ENCODE peak calls at places on chromosomes 11 and 22, in five cellular contexts. One of them, this sample, is unnamed.

GRCh38 chr11:65444314-65445051 is 21.9 kb downstream of the NEAT1 start:
- DNase-seq in upper lobe of right lung: no peak
- DNase-seq in left ventricle myocardium inferior: no peak
- DNase-seq in Calu3: no peak
- DNase-seq in neural crest cell: no peak
- DNase-seq in this sample: no peak

GRCh38 chr22:46734830-46735453 is 3.1 kb downstream of the CERK start:
- DNase-seq in neural crest cell: no peak
- DNase-seq in Calu3: no peak
- DNase-seq in upper lobe of right lung: peak; percentile 83
- DNase-seq in left ventricle myocardium inferior: no peak
- DNase-seq in this sample: peak; percentile 85

GRCh38 chr11:21554284-21554683 is 638.6 kb upstream of the ANO5 start:
- DNase-seq in upper lobe of right lung: no peak
- DNase-seq in neural crest cell: no peak
- DNase-seq in left ventricle myocardium inferior: no peak
- DNase-seq in Calu3: no peak
- DNase-seq in this sample: no peak

GRCh38 chr11:28743101-28743550 is 634.9 kb downstream of the METTL15 start:
- DNase-seq in left ventricle myocardium inferior: no peak
- DNase-seq in Calu3: no peak
- DNase-seq in neural crest cell: no peak
- DNase-seq in upper lobe of right lung: no peak
- DNase-seq in this sample: no peak

GRCh38 chr11:120354068-120354467 is 17.9 kb downstream of the ARHGEF12 start:
- DNase-seq in neural crest cell: no peak
- DNase-seq in upper lobe of right lung: no peak
- DNase-seq in left ventricle myocardium inferior: no peak
- DNase-seq in Calu3: no peak
- DNase-seq in this sample: no peak

GRCh38 chr11:10780040-10780439 is 28.7 kb downstream of the EIF4G2 start:
- DNase-seq in upper lobe of right lung: no peak
- DNase-seq in Calu3: no peak
- DNase-seq in neural crest cell: no peak
- DNase-seq in left ventricle myocardium inferior: no peak
- DNase-seq in this sample: no peak

GRCh38 chr11:113106507-113106906 is 145.3 kb downstream of the NCAM1 start:
- DNase-seq in upper lobe of right lung: no peak
- DNase-seq in neural crest cell: no peak
- DNase-seq in left ventricle myocardium inferior: no peak
- DNase-seq in Calu3: no peak
- DNase-seq in this sample: no peak

GRCh38 chr22:48424201-48424627 is 1403.5 kb downstream of the BRD1 start:
- DNase-seq in neural crest cell: no peak
- DNase-seq in Calu3: no peak
- DNase-seq in upper lobe of right lung: peak; percentile 61
- DNase-seq in left ventricle myocardium inferior: no peak
- DNase-seq in this sample: no peak

GRCh38 chr11:122365545-122366380 is 249.7 kb upstream of the BLID start:
- DNase-seq in left ventricle myocardium inferior: no peak
- DNase-seq in upper lobe of right lung: no peak
- DNase-seq in Calu3: no peak
- DNase-seq in neural crest cell: no peak
- DNase-seq in this sample: no peak

GRCh38 chr11:46248270-46249102 is 29.0 kb upstream of the CREB3L1 start:
- DNase-seq in left ventricle myocardium inferior: no peak
- DNase-seq in upper lobe of right lung: no peak
- DNase-seq in neural crest cell: no peak
- DNase-seq in Calu3: no peak
- DNase-seq in this sample: no peak

GRCh38 chr11:11600288-11600687 is 21.5 kb downstream of the GALNT18 start:
- DNase-seq in neural crest cell: no peak
- DNase-seq in upper lobe of right lung: no peak
- DNase-seq in Calu3: no peak
- DNase-seq in left ventricle myocardium inferior: no peak
- DNase-seq in this sample: no peak

DNA sequence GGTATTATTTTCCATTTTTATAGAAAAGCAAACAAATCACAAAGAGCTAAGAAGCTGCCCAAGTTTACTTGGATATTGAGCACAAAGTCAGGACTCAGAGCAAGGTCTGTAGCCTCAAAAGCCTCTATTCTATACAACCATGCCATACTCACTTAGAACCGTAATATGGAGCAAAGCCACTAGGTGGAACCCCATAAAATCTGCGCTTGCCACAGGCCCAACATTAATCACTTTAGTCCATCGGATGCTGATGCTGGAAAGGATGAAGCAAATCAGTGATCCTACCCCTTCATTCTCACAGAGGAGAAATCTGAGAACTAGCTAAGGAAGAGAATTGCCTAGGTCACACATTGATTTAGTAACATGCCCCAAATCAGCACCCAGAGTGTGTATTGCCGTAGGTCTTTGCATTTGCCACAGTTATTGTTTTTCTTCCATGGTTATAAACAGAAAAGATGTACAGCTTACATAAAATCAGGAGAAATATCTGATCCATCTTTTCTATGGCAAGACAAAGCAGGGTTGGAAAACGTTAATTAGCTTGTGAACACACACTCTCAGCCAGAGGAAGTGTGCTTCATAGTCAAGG is 56.7 kb upstream of the RAB38 start:
- DNase-seq in neural crest cell: no peak
- DNase-seq in upper lobe of right lung: no peak
- DNase-seq in Calu3: peak; percentile 8
- DNase-seq in left ventricle myocardium inferior: no peak
- DNase-seq in this sample: no peak
- TF ChIP-seq CTCF in neural crest cell: peak; percentile 68
- TF ChIP-seq CTCF in upper lobe of right lung: peak; percentile 63
- TF ChIP-seq CTCF in Calu3: no peak
- TF ChIP-seq CTCF in left ventricle myocardium inferior: peak; percentile 66
- TF ChIP-seq CTCF in this sample: peak; percentile 38

GRCh38 chr11:62132188-62132587 is 8.4 kb downstream of the INCENP start:
- DNase-seq in Calu3: no peak
- DNase-seq in upper lobe of right lung: no peak
- DNase-seq in left ventricle myocardium inferior: no peak
- DNase-seq in neural crest cell: no peak
- DNase-seq in this sample: no peak
- TF ChIP-seq CTCF in Calu3: no peak
- TF ChIP-seq CTCF in upper lobe of right lung: no peak
- TF ChIP-seq CTCF in left ventricle myocardium inferior: no peak
- TF ChIP-seq CTCF in neural crest cell: no peak
- TF ChIP-seq CTCF in this sample: no peak

GRCh38 chr11:44258839-44259420 is 51.0 kb downstream of the ALX4 start:
- DNase-seq in neural crest cell: no peak
- DNase-seq in Calu3: no peak
- DNase-seq in left ventricle myocardium inferior: no peak
- DNase-seq in upper lobe of right lung: no peak
- DNase-seq in this sample: no peak
- TF ChIP-seq CTCF in neural crest cell: no peak
- TF ChIP-seq CTCF in Calu3: no peak
- TF ChIP-seq CTCF in left ventricle myocardium inferior: no peak
- TF ChIP-seq CTCF in upper lobe of right lung: no peak
- TF ChIP-seq CTCF in this sample: no peak

DNA sequence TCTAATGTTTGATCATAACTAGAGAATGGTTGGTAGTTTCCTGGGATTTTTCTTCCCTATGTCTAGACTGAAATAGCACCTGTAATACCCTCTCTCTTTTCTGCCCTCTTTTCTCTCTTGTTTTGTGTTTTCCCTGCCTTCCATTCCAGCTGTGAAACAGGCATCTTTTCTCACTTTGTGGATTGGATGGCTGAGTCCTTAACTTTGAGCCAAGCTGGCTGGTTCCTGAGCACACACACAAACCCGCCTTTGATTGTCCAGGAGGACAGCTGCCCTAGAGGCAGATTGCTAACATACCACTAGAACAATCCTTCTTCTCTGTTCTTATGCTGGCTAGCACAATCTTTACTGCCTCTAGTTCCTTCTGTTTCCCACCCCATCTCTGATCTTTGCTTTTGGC is 17.7 kb downstream of the CTNND1 start:
- DNase-seq in upper lobe of right lung: no peak
- DNase-seq in neural crest cell: no peak
- DNase-seq in Calu3: peak; percentile 51
- DNase-seq in left ventricle myocardium inferior: no peak
- DNase-seq in this sample: no peak
- TF ChIP-seq CTCF in upper lobe of right lung: no peak
- TF ChIP-seq CTCF in neural crest cell: peak; percentile 12
- TF ChIP-seq CTCF in Calu3: no peak
- TF ChIP-seq CTCF in left ventricle myocardium inferior: peak; percentile 31
- TF ChIP-seq CTCF in this sample: no peak

GRCh38 chr11:90646266-90646665 is 423.4 kb upstream of the CHORDC1 start:
- DNase-seq in neural crest cell: no peak
- DNase-seq in Calu3: no peak
- DNase-seq in left ventricle myocardium inferior: no peak
- DNase-seq in upper lobe of right lung: no peak
- DNase-seq in this sample: no peak

GRCh38 chr11:90650124-90650523 is 427.3 kb upstream of the CHORDC1 start:
- DNase-seq in neural crest cell: no peak
- DNase-seq in Calu3: no peak
- DNase-seq in upper lobe of right lung: no peak
- DNase-seq in left ventricle myocardium inferior: no peak
- DNase-seq in this sample: no peak

GRCh38 chr11:90646706-90647105 is 423.9 kb upstream of the CHORDC1 start:
- DNase-seq in Calu3: no peak
- DNase-seq in left ventricle myocardium inferior: no peak
- DNase-seq in upper lobe of right lung: no peak
- DNase-seq in neural crest cell: no peak
- DNase-seq in this sample: no peak
- TF ChIP-seq CTCF in Calu3: no peak
- TF ChIP-seq CTCF in left ventricle myocardium inferior: no peak
- TF ChIP-seq CTCF in upper lobe of right lung: no peak
- TF ChIP-seq CTCF in neural crest cell: no peak
- TF ChIP-seq CTCF in this sample: no peak

DNA sequence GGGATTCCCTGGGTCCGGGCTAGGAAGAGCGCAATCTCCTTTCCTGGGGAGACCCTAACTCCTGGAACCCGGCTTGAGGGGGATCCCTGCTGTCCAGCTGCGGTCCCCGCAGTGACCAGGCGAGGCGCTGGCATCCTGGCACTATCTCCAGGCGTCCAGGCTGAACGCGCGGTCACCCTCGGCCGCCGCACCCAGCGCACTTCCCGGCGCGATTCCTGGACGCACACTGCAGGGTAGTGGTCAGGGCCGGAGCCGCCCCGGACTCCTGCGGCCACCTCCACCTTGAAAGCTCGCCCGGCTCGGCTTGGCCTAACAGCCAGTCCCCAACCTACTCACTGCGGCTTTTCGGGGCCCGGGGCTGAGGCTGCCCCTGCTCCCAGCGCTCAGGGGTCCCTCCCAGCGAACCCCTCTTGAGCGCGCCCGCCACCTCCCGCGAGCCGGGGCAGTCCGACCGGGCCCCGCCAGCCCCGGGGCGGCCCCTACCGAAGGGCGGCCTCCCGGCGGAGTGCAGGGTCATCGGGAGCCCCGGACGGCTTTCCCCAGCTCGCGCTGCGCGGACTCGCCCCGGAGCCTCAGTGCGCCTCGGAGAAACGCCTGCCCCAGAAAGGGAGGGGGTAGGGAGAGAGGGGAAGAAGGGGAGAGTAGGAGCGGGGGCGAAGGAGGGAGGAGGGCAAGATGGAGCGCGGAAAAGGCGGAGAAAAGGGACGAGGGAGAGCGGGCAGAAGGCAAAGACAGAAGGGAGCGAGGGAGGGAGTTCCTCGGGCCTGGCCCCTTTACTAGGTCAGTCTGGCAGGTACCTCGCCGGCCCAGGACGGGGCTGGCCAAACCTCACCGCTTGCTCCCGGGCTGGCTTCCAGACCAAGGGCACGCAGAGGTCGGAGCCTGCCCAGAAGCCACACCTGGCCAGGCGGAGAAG is 1.0 kb downstream of the POU2AF3 start:
- DNase-seq in neural crest cell: peak; percentile 71
- DNase-seq in left ventricle myocardium inferior: peak; percentile 59
- DNase-seq in Calu3: peak; percentile 76
- DNase-seq in upper lobe of right lung: peak; percentile 88
- DNase-seq in this sample: no peak
- TF ChIP-seq CTCF in neural crest cell: peak; percentile 62
- TF ChIP-seq CTCF in left ventricle myocardium inferior: peak; percentile 68
- TF ChIP-seq CTCF in Calu3: peak; percentile 54
- TF ChIP-seq CTCF in upper lobe of right lung: peak; percentile 61
- TF ChIP-seq CTCF in this sample: no peak

GRCh38 chr11:44351898-44352498 is 42.1 kb upstream of the ALX4 start:
- DNase-seq in Calu3: no peak
- DNase-seq in left ventricle myocardium inferior: no peak
- DNase-seq in neural crest cell: no peak
- DNase-seq in upper lobe of right lung: peak; percentile 25
- DNase-seq in this sample: no peak
- TF ChIP-seq CTCF in Calu3: no peak
- TF ChIP-seq CTCF in left ventricle myocardium inferior: peak; percentile 35
- TF ChIP-seq CTCF in neural crest cell: peak; percentile 24
- TF ChIP-seq CTCF in upper lobe of right lung: peak; percentile 5
- TF ChIP-seq CTCF in this sample: no peak

GRCh38 chr22:29328055-29328454 is 12.6 kb upstream of the RASL10A start:
- DNase-seq in neural crest cell: no peak
- DNase-seq in left ventricle myocardium inferior: no peak
- DNase-seq in Calu3: no peak
- DNase-seq in upper lobe of right lung: no peak
- DNase-seq in this sample: no peak
- TF ChIP-seq CTCF in neural crest cell: no peak
- TF ChIP-seq CTCF in left ventricle myocardium inferior: no peak
- TF ChIP-seq CTCF in Calu3: no peak
- TF ChIP-seq CTCF in upper lobe of right lung: no peak
- TF ChIP-seq CTCF in this sample: no peak

DNA sequence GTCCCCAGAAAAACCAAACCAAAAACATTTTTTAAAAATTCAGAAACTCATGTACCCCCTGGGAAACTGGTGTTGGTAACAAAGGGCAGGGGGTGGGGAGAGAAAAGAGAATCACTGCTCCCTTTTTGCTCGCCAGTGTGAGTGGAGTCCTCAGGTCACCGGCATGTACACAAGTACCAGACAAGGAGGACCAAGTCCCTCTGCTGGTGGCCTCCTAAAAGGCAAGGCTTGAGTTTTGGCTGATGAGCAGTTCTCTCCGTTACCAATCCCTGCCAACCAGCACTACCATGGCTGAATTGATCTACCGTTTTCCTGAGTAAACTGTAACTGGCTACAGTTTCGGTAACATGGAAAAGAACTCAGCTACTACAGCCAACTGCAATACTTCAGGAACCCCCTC is 22.0 kb downstream of the APOL5 start:
- DNase-seq in left ventricle myocardium inferior: no peak
- DNase-seq in upper lobe of right lung: no peak
- DNase-seq in Calu3: peak; percentile 7
- DNase-seq in neural crest cell: no peak
- DNase-seq in this sample: no peak
- TF ChIP-seq CTCF in left ventricle myocardium inferior: peak; percentile 54
- TF ChIP-seq CTCF in upper lobe of right lung: no peak
- TF ChIP-seq CTCF in Calu3: no peak
- TF ChIP-seq CTCF in neural crest cell: peak; percentile 32
- TF ChIP-seq CTCF in this sample: no peak